ENCODE peak calls at places on chromosomes 13 and 19, in nine cellular contexts. R is HCT116, H is AG04450, J is cardiac fibroblast, Y is thoracic aorta, S is tibial nerve, T is SK-N-SH, K is lower leg skin, G is A549. W is an unnamed sample.

GRCh38 chr19:11027381-11027780 is 61.9 kb upstream of the LDLR start:
- DNase-seq in R (no peak), H (no peak), J (no peak), Y (no peak), S (no peak), T (no peak), K (no peak), G (no peak), W (no peak)

GRCh38 chr19:54133312-54133956 is 4.1 kb upstream of the CNOT3 start:
- DNase-seq in R (peak), H (peak), J (no peak), Y (no peak), S (no peak), T (no peak), K (no peak), G (no peak), W (no peak)

GRCh38 chr13:103066079-103066880 is at the start of gene SLC10A2:
- DNase-seq in R (no peak), H (no peak), J (no peak), Y (no peak), S (no peak), T (no peak), K (no peak), G (no peak), W (no peak)

GRCh38 chr13:32504876-32505275 is 33.7 kb downstream of the N4BP2L2 start:
- DNase-seq in R (no peak), H (no peak), J (no peak), Y (no peak), S (no peak), T (no peak), K (no peak), G (no peak), W (no peak)

GRCh38 chr19:952680-953500 is 27.1 kb downstream of the ARID3A start:
- DNase-seq in R (no peak), H (no peak), J (peak), Y (no peak), S (no peak), T (no peak), K (no peak), G (no peak), W (no peak)

GRCh38 chr19:42555801-42556200 is 27.5 kb upstream of the CEACAM1 start:
- DNase-seq in R (no peak), H (no peak), J (no peak), Y (no peak), S (no peak), T (no peak), K (peak), G (no peak), W (no peak)

GRCh38 chr13:91136806-91137205 is 210.7 kb upstream of the MIR17HG start:
- DNase-seq in R (no peak), H (no peak), J (no peak), Y (no peak), S (no peak), T (no peak), K (no peak), G (no peak), W (no peak)

GRCh38 chr13:94198666-94199065 is 280.8 kb downstream of the DCT start:
- DNase-seq in R (no peak), H (no peak), J (peak), Y (no peak), S (no peak), T (no peak), K (no peak), G (no peak), W (no peak)

GRCh38 chr19:46951236-46951986 is 68.2 kb upstream of the NPAS1 start:
- DNase-seq in R (peak), H (no peak), J (peak), Y (no peak), S (no peak), T (no peak), K (no peak), G (peak), W (no peak)

DNA sequence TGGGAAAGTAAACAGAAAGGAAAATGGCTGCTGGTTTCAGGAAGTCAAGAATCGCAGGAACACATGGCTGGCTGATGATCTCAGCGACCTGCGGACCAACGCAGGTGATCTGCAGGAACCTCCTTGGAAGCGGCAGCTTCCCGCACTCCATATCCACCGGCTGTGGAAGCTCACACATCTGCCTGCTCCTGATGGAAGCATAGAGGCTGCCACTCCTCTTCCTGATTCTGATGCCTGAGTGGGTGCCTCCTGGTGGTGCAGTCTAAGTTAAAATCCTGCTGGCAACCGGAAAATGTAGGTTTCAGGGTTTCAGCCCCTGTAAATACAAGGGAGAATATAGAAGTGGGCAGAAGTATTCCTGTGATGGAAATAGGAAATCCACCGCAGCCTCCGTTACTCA is 75.5 kb downstream of the TNFSF13B start:
- DNase-seq in R (no peak), H (no peak), J (no peak), Y (no peak), S (no peak), T (no peak), K (no peak), G (no peak), W (no peak)
- TF ChIP-seq CTCF in R (no peak), H (no peak), J (no peak), Y (no peak), S (no peak), T (no peak), K (no peak), G (no peak), W (no peak)

GRCh38 chr19:19409235-19410030 is 4.0 kb downstream of the GATAD2A start:
- DNase-seq in R (no peak), H (no peak), J (no peak), Y (no peak), S (no peak), T (no peak), K (no peak), G (no peak), W (no peak)
- H3K4me3 ChIP-seq in R (no peak), H (no peak), J (no peak), Y (no peak), S (no peak), T (no peak), K (no peak), G (no peak), W (no peak)

DNA sequence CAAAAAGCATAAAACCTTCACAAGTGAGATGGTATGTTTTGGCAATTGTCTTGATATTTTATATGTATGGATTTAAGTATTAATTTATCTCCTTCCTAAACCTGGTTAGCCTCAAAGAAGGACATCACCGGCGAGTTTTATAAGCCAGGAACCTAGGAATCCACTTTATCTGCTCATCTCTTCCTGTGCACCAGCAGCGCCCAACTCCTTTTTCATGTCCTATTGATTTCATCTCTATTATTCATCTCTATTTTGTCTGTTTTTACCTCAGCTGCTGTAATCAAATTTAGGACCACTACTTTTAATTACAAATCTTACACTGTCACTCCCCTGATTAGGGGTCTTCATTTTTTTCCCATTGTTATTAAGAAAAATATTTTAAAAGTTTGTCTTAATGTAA is 286.4 kb downstream of the DACH1 start:
- DNase-seq in R (no peak), H (no peak), J (no peak), Y (no peak), S (no peak), T (no peak), K (no peak), G (no peak), W (no peak)
- TF ChIP-seq CTCF in R (no peak), H (no peak), J (no peak), Y (no peak), S (no peak), T (no peak), K (no peak), G (no peak), W (no peak)

GRCh38 chr13:97921146-97921776 is 32.2 kb upstream of the IPO5 start:
- DNase-seq in R (no peak), H (no peak), J (peak), Y (no peak), S (peak), T (no peak), K (no peak), G (no peak), W (no peak)
- H3K4me3 ChIP-seq in R (no peak), H (no peak), J (no peak), Y (no peak), S (no peak), T (no peak), K (no peak), G (no peak), W (no peak)

GRCh38 chr13:43153436-43154082 is 130.2 kb downstream of the DNAJC15 start:
- DNase-seq in R (no peak), H (peak), J (peak), Y (no peak), S (no peak), T (no peak), K (no peak), G (peak), W (peak)

GRCh38 chr13:43157796-43158195 is 134.4 kb downstream of the DNAJC15 start:
- DNase-seq in R (no peak), H (no peak), J (no peak), Y (no peak), S (no peak), T (no peak), K (peak), G (no peak), W (no peak)

GRCh38 chr13:43156916-43157315 is 133.5 kb downstream of the DNAJC15 start:
- DNase-seq in R (no peak), H (no peak), J (peak), Y (no peak), S (no peak), T (no peak), K (peak), G (no peak), W (no peak)

GRCh38 chr13:43154083-43154739 is 130.8 kb downstream of the DNAJC15 start:
- DNase-seq in R (no peak), H (no peak), J (no peak), Y (no peak), S (no peak), T (no peak), K (no peak), G (no peak), W (no peak)

GRCh38 chr13:43154839-43155238 is 131.5 kb downstream of the DNAJC15 start:
- DNase-seq in R (no peak), H (no peak), J (no peak), Y (no peak), S (no peak), T (no peak), K (peak), G (no peak), W (no peak)
- TF ChIP-seq CTCF in R (no peak), H (no peak), J (no peak), Y (no peak), S (no peak), T (no peak), K (no peak), G (no peak), W (no peak)

DNA sequence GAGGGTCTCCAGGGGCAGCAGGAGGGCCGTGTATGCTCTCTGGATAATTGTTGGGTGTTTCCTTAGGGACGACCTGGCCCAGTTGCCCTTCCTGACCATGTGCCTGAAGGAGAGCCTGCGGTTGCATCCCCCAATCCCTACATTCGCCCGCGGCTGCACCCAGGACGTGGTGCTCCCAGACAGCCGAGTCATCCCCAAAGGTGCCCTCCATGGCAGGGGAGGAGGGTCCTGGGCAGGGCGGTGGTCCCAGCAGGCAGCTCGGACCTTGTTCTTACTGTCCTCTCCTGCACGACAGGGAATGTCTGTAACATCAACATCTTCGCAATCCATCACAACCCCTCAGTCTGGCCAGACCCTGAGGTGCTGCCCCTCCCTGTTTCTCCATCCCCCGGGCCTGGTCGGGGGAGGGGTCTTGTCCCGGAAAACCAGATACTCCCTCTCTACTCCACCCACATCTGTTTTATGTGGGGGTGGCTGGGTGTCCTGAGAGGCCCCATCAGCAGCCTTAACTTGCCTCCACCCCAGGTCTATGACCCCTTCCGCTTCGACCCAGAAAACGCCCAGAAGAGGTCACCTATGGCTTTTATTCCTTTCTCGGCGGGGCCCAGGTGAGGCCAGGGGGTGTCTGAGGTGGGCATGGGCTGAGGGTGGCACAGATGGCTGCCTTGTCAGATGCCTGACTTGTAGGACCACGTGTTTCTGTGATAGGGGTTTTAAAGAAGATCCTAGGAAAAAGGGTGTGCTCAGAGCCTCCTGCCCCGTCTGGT is 12.3 kb upstream of the CYP4F3 start:
- DNase-seq in R (no peak), H (no peak), J (no peak), Y (no peak), S (no peak), T (no peak), K (peak), G (no peak), W (no peak)
- H3K4me3 ChIP-seq in R (no peak), H (no peak), J (no peak), Y (no peak), S (no peak), T (no peak), K (no peak), G (no peak), W (no peak)

DNA sequence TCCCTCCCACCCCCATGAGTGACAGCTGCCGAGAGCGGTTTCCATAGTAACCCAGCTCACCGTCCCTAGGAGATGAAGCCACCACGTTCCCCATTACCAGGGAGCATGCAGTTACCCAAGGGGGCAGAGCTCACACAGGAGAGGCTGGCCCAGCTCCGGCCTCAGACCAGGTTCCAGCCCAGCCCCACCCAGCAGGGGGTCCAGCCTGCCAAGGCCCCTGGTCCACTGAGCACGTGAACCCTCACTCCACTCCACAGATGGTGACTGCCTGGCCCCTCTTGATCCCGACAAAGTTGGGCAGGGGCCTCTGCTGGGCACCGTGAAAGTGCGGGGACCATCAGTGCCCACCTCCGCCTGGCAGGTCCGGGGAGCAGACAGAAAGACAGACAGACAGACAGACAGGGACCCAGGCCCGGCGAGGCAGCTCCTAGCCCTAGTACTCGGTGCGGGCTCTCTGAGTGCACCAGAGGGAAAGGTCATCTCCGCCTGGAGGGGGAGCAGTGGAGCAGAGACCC is 50.7 kb downstream of the CELF5 start:
- DNase-seq in R (peak), H (no peak), J (no peak), Y (no peak), S (no peak), T (no peak), K (no peak), G (peak), W (no peak)
- TF ChIP-seq CTCF in R (no peak), H (peak), J (peak), Y (no peak), S (no peak), T (peak), K (no peak), G (no peak), W (no peak)